ENCODE peak calls at places on chromosomes 11 and 22, in ten cellular contexts. H is fibroblast of lung, V is A549, T is tibial artery, Z is aorta, B is Karpas-422, L is iPS DF 6.9, A is pancreas, C is uterus, P is ovary. W is an unnamed sample.

GRCh38 chr11:134615041-134615615 is 203.1 kb upstream of the B3GAT1 start:
- DNase-seq in H (no peak), V (no peak), T (no peak), Z (no peak), B (no peak), L (no peak), A (no peak), C (no peak), P (no peak), W (no peak)

GRCh38 chr22:44299124-44299523 is 13.6 kb downstream of the SHISAL1 start:
- DNase-seq in H (no peak), V (no peak), T (no peak), Z (no peak), B (no peak), L (no peak), A (no peak), C (no peak), P (no peak), W (no peak)

GRCh38 chr22:40603088-40603605 is 33.4 kb downstream of the MRTFA start:
- DNase-seq in H (peak), V (peak), T (no peak), Z (no peak), B (no peak), L (no peak), A (no peak), C (no peak), P (no peak), W (peak)

GRCh38 chr11:84103096-84103495 is 816.9 kb upstream of the CCDC90B start:
- DNase-seq in H (no peak), V (no peak), T (no peak), Z (no peak), B (no peak), L (no peak), A (no peak), C (no peak), P (no peak), W (no peak)

GRCh38 chr11:40100204-40100603 is 1359.2 kb downstream of the LRRC4C start:
- DNase-seq in H (no peak), V (no peak), T (no peak), Z (no peak), B (no peak), L (no peak), A (no peak), C (no peak), P (no peak), W (peak)

GRCh38 chr11:100681064-100681502 is 6.0 kb upstream of the ARHGAP42 start:
- DNase-seq in H (peak), V (peak), T (peak), Z (peak), B (peak), L (no peak), A (no peak), C (peak), P (no peak), W (no peak)

GRCh38 chr22:27474711-27475547 is 326.6 kb downstream of the MN1 start:
- DNase-seq in H (peak), V (peak), T (no peak), Z (peak), B (no peak), L (no peak), A (no peak), C (peak), P (peak), W (no peak)

GRCh38 chr11:92475824-92476223 is 251.2 kb downstream of the FAT3 start:
- DNase-seq in H (no peak), V (no peak), T (no peak), Z (no peak), B (no peak), L (no peak), A (no peak), C (no peak), P (no peak), W (no peak)

GRCh38 chr22:43743131-43743530 is 69.0 kb downstream of the EFCAB6 start:
- DNase-seq in H (no peak), V (no peak), T (no peak), Z (no peak), B (peak), L (no peak), A (no peak), C (no peak), P (no peak), W (no peak)

GRCh38 chr11:122309262-122309925 is 193.4 kb upstream of the BLID start:
- DNase-seq in H (no peak), V (no peak), T (no peak), Z (peak), B (no peak), L (no peak), A (no peak), C (no peak), P (no peak), W (no peak)

GRCh38 chr22:37254867-37255233 is 10.8 kb upstream of the RAC2 start:
- DNase-seq in H (no peak), V (no peak), T (no peak), Z (no peak), B (no peak), L (no peak), A (no peak), C (no peak), P (no peak), W (no peak)

GRCh38 chr11:8963569-8964323 is 496 bp downstream of the TMEM9B start:
- DNase-seq in H (no peak), V (peak), T (peak), Z (peak), B (peak), L (peak), A (peak), C (no peak), P (peak), W (no peak)

GRCh38 chr11:32529994-32530588 is 53.5 kb upstream of the EIF3M start:
- DNase-seq in H (no peak), V (no peak), T (no peak), Z (no peak), B (no peak), L (no peak), A (no peak), C (no peak), P (no peak), W (no peak)

GRCh38 chr11:2304156-2305139 is 2.6 kb downstream of the TSPAN32 start:
- DNase-seq in H (no peak), V (no peak), T (no peak), Z (no peak), B (no peak), L (no peak), A (no peak), C (no peak), P (peak), W (no peak)

GRCh38 chr11:15101072-15101701 is 13.5 kb upstream of the INSC start:
- DNase-seq in H (peak), V (peak), T (no peak), Z (peak), B (peak), L (peak), A (peak), C (no peak), P (no peak), W (peak)

GRCh38 chr11:72231396-72232259 is 7.1 kb downstream of the INPPL1 start:
- DNase-seq in H (no peak), V (no peak), T (no peak), Z (no peak), B (no peak), L (no peak), A (no peak), C (no peak), P (no peak), W (no peak)

GRCh38 chr22:46613606-46613997 is 6.6 kb upstream of the GRAMD4 start:
- DNase-seq in H (peak), V (no peak), T (no peak), Z (no peak), B (peak), L (no peak), A (no peak), C (no peak), P (no peak), W (no peak)

GRCh38 chr11:36455658-36456111 is 54.4 kb downstream of the TRAF6 start:
- DNase-seq in H (peak), V (peak), T (peak), Z (peak), B (no peak), L (no peak), A (no peak), C (peak), P (peak), W (no peak)

GRCh38 chr11:34587282-34587677 is 33.6 kb upstream of the EHF start:
- DNase-seq in H (peak), V (no peak), T (no peak), Z (no peak), B (no peak), L (no peak), A (no peak), C (no peak), P (no peak), W (no peak)

GRCh38 chr11:34586655-34587281 is 34.1 kb upstream of the EHF start:
- DNase-seq in H (no peak), V (no peak), T (no peak), Z (no peak), B (no peak), L (no peak), A (no peak), C (no peak), P (no peak), W (no peak)

GRCh38 chr11:34583818-34584217 is 37.1 kb upstream of the EHF start:
- DNase-seq in H (no peak), V (no peak), T (no peak), Z (no peak), B (no peak), L (no peak), A (no peak), C (no peak), P (no peak), W (no peak)

GRCh38 chr11:34585870-34586654 is 34.8 kb upstream of the EHF start:
- DNase-seq in H (peak), V (peak), T (no peak), Z (no peak), B (peak), L (peak), A (no peak), C (no peak), P (no peak), W (peak)

GRCh38 chr11:34585304-34585869 is 35.5 kb upstream of the EHF start:
- DNase-seq in H (no peak), V (no peak), T (no peak), Z (no peak), B (no peak), L (no peak), A (no peak), C (no peak), P (no peak), W (no peak)
- H3K27ac ChIP-seq in H (no peak), V (peak), T (no peak), Z (no peak), B (no peak), L (no peak), A (peak), C (no peak), P (no peak), W (no peak)

GRCh38 chr22:22720724-22721261 is 76.4 kb downstream of the GGTLC2 start:
- DNase-seq in H (no peak), V (no peak), T (peak), Z (peak), B (peak), L (no peak), A (no peak), C (no peak), P (no peak), W (no peak)
- H3K27ac ChIP-seq in H (no peak), V (no peak), T (no peak), Z (no peak), B (peak), L (no peak), A (peak), C (no peak), P (no peak), W (no peak)

GRCh38 chr22:39419096-39419495 is 19.5 kb downstream of the TAB1 start:
- DNase-seq in H (no peak), V (no peak), T (no peak), Z (peak), B (no peak), L (no peak), A (no peak), C (no peak), P (no peak), W (no peak)
- H3K27ac ChIP-seq in H (no peak), V (no peak), T (no peak), Z (no peak), B (no peak), L (no peak), A (no peak), C (no peak), P (no peak), W (no peak)

GRCh38 chr22:18077087-18077638 is 627 bp upstream of the PEX26 start:
- DNase-seq in H (no peak), V (no peak), T (no peak), Z (no peak), B (no peak), L (no peak), A (peak), C (no peak), P (no peak), W (no peak)

GRCh38 chr22:18077639-18078328 is at the start of gene PEX26:
- DNase-seq in H (peak), V (peak), T (peak), Z (peak), B (peak), L (peak), A (peak), C (peak), P (peak), W (peak)

GRCh38 chr22:18079706-18080230 is 2.0 kb downstream of the PEX26 start:
- DNase-seq in H (no peak), V (no peak), T (no peak), Z (no peak), B (no peak), L (no peak), A (no peak), C (no peak), P (no peak), W (no peak)

GRCh38 chr22:18076060-18076497 is 1.7 kb upstream of the PEX26 start:
- DNase-seq in H (peak), V (peak), T (peak), Z (peak), B (peak), L (peak), A (no peak), C (peak), P (peak), W (peak)

DNA sequence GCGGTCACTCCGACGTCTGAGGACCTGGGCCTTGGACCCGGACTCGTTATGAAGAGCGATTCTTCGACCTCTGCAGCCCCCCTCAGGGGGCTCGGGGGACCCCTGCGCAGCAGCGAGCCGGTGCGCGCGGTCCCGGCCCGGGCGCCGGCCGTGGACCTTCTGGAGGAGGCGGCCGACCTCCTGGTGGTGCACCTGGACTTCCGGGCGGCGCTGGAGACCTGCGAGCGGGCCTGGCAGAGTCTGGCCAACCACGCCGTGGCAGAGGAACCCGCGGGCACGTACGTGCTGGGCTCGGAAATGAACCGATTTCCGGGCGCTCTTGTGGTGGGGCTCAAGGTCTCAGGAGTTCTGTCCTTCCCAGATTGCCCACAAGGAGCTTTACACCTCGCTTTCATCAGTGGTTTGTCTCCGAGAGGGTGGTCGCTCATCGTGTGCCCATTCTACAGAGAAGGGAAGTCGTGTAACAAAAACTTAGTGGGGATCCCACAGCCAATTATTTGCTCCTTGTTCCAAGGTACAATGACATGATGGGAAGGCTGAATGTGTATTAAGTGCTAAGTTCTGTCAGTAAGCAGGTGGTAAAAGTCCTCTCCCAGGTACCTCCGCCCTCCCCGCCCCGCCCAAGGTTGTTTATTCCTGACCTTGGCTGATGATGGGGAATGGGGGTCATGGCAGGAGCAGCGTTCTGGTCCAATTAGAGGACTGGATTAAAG is 695 bp downstream of the PEX26 start:
- DNase-seq in H (peak), V (peak), T (no peak), Z (peak), B (peak), L (no peak), A (peak), C (no peak), P (no peak), W (no peak)
- H3K27ac ChIP-seq in H (peak), V (peak), T (peak), Z (no peak), B (peak), L (no peak), A (peak), C (peak), P (peak), W (no peak)

GRCh38 chr11:70567680-70568503 is 169.6 kb downstream of the CTTN start:
- DNase-seq in H (peak), V (no peak), T (peak), Z (peak), B (no peak), L (no peak), A (peak), C (peak), P (peak), W (no peak)

GRCh38 chr11:70568504-70569172 is 170.3 kb downstream of the CTTN start:
- DNase-seq in H (peak), V (no peak), T (peak), Z (peak), B (no peak), L (no peak), A (no peak), C (peak), P (peak), W (no peak)

GRCh38 chr11:70570693-70571395 is 172.5 kb downstream of the CTTN start:
- DNase-seq in H (no peak), V (no peak), T (no peak), Z (peak), B (peak), L (no peak), A (peak), C (no peak), P (no peak), W (no peak)

GRCh38 chr11:70569996-70570692 is 171.8 kb downstream of the CTTN start:
- DNase-seq in H (no peak), V (no peak), T (no peak), Z (peak), B (peak), L (no peak), A (peak), C (no peak), P (no peak), W (no peak)

DNA sequence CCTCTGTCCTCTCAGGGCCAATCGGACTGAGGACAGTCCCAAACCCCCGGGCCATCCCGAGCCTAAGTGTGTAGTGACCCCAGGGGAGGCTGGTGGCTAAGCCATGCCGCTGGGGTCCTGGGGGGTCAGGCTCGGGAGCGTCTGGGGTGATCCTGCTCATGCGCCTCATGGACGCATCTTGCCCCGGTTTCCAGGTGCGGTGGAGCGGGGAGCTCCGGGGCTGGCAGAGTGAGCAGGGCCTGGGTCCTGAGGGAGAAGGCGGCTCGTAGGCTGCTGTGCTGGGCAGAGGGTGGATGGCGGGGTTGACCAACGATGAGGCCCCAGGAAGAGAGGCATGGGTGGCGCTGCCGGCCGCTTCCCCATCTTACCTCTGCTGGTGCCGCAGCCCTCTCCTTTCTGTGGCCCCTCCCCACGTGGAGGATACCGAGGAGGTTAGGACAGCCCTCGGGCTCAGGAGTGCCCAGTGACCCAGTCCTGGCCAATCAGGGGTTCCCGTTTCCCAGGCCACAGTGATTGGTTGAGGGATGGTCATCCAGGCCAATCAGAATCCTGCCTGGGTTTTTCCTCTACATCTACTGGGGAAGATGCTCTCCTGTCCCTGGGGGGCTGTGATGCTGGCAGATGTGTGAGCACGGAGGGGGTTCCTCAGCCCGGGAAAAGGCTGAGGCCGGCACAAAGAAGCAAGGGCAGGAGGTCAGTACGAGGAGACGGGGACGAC is 171.0 kb downstream of the CTTN start:
- DNase-seq in H (no peak), V (no peak), T (no peak), Z (peak), B (no peak), L (no peak), A (peak), C (no peak), P (no peak), W (no peak)
- H3K27ac ChIP-seq in H (no peak), V (no peak), T (no peak), Z (no peak), B (no peak), L (no peak), A (no peak), C (no peak), P (peak), W (no peak)

GRCh38 chr11:74262725-74263124 is 48.7 kb downstream of the P4HA3 start:
- DNase-seq in H (no peak), V (no peak), T (no peak), Z (no peak), B (no peak), L (no peak), A (no peak), C (no peak), P (no peak), W (no peak)

GRCh38 chr11:74272276-74272675 is 39.2 kb downstream of the P4HA3 start:
- DNase-seq in H (no peak), V (no peak), T (no peak), Z (no peak), B (no peak), L (no peak), A (no peak), C (no peak), P (no peak), W (no peak)

GRCh38 chr11:74269161-74269809 is 42.2 kb downstream of the P4HA3 start:
- DNase-seq in H (peak), V (peak), T (no peak), Z (no peak), B (no peak), L (no peak), A (no peak), C (no peak), P (no peak), W (no peak)

GRCh38 chr11:74265256-74265655 is 46.2 kb downstream of the P4HA3 start:
- DNase-seq in H (no peak), V (no peak), T (no peak), Z (no peak), B (no peak), L (no peak), A (no peak), C (no peak), P (no peak), W (no peak)

DNA sequence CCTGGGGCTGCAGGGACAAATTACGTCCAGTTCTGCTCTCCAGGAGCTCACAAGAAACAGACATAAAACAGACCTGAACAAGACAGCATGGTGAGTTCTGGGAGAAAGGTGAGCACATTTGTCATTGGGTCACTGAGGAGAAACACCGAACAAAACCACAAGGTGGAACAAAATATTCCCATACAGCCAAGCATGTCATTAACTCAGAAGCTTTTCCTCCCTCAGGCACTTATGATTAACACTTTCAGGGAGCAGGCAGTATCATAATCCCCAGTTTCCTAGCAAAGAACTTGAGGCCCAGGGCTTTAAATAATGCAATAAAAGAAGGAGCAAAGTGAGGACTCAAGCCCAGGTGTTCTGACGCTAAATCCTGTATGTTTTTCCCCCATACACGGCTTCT is 43.0 kb downstream of the P4HA3 start:
- DNase-seq in H (no peak), V (no peak), T (no peak), Z (no peak), B (no peak), L (no peak), A (no peak), C (no peak), P (no peak), W (no peak)
- H3K27ac ChIP-seq in H (no peak), V (peak), T (no peak), Z (no peak), B (no peak), L (no peak), A (no peak), C (no peak), P (no peak), W (no peak)

GRCh38 chr22:23579280-23579679 is 810 bp downstream of the IGLL1 start:
- DNase-seq in H (no peak), V (no peak), T (no peak), Z (peak), B (peak), L (no peak), A (no peak), C (no peak), P (no peak), W (no peak)

GRCh38 chr22:23576681-23577080 is 3.4 kb downstream of the IGLL1 start:
- DNase-seq in H (no peak), V (no peak), T (no peak), Z (no peak), B (peak), L (no peak), A (no peak), C (no peak), P (no peak), W (no peak)

GRCh38 chr22:23580586-23581251 is 629 bp upstream of the IGLL1 start:
- DNase-seq in H (no peak), V (no peak), T (no peak), Z (peak), B (no peak), L (no peak), A (no peak), C (no peak), P (no peak), W (no peak)

GRCh38 chr22:23579870-23580585 is at the start of gene IGLL1:
- DNase-seq in H (no peak), V (no peak), T (no peak), Z (peak), B (peak), L (no peak), A (no peak), C (no peak), P (no peak), W (no peak)

GRCh38 chr22:23578306-23578705 is 1.8 kb downstream of the IGLL1 start:
- DNase-seq in H (no peak), V (no peak), T (no peak), Z (peak), B (peak), L (no peak), A (no peak), C (no peak), P (no peak), W (no peak)
- H3K27ac ChIP-seq in H (no peak), V (no peak), T (no peak), Z (no peak), B (peak), L (no peak), A (no peak), C (no peak), P (no peak), W (no peak)

W was measured in SK-N-MC.